ENCODE peak calls at places on chromosomes 13 and 19, in nine cellular contexts. One of them, this sample, is unnamed.
A peak's percentile ranks its signal among the peaks of the same experiment; 100 is the strongest.

GRCh38 chr13:31638577-31638976 is 100.7 kb upstream of the RXFP2 start:
- DNase-seq in Calu3: no peak
- DNase-seq in adrenal gland: no peak
- DNase-seq in NCI-H146: no peak
- DNase-seq in B cell: no peak
- DNase-seq in progenitor cell of endocrine pancreas: no peak
- DNase-seq in lower lobe of right lung: no peak
- DNase-seq in stimulated activated CD4-positive, alpha-beta T cell treated with anti-CD3 and anti-CD28 coated beads, TNF-alpha, amount 100 ng/mL, for 1 hour: no peak
- DNase-seq in epithelial cell of esophagus: peak; percentile 44
- DNase-seq in this sample: no peak

GRCh38 chr13:26976336-26976735 is 195.3 kb downstream of the USP12 start:
- DNase-seq in B cell: no peak
- DNase-seq in progenitor cell of endocrine pancreas: no peak
- DNase-seq in NCI-H146: no peak
- DNase-seq in adrenal gland: no peak
- DNase-seq in epithelial cell of esophagus: no peak
- DNase-seq in Calu3: no peak
- DNase-seq in stimulated activated CD4-positive, alpha-beta T cell treated with anti-CD3 and anti-CD28 coated beads, TNF-alpha, amount 100 ng/mL, for 1 hour: no peak
- DNase-seq in lower lobe of right lung: no peak
- DNase-seq in this sample: no peak

GRCh38 chr19:5820785-5821184 is 15.9 kb downstream of the NRTN start:
- DNase-seq in adrenal gland: no peak
- DNase-seq in stimulated activated CD4-positive, alpha-beta T cell treated with anti-CD3 and anti-CD28 coated beads, TNF-alpha, amount 100 ng/mL, for 1 hour: no peak
- DNase-seq in lower lobe of right lung: no peak
- DNase-seq in NCI-H146: no peak
- DNase-seq in Calu3: no peak
- DNase-seq in B cell: no peak
- DNase-seq in epithelial cell of esophagus: no peak
- DNase-seq in progenitor cell of endocrine pancreas: no peak
- DNase-seq in this sample: no peak

GRCh38 chr19:16371540-16371986 is 46.9 kb downstream of the KLF2 start:
- DNase-seq in lower lobe of right lung: peak; percentile 88
- DNase-seq in stimulated activated CD4-positive, alpha-beta T cell treated with anti-CD3 and anti-CD28 coated beads, TNF-alpha, amount 100 ng/mL, for 1 hour: peak; percentile 76
- DNase-seq in B cell: peak; percentile 85
- DNase-seq in adrenal gland: peak; percentile 69
- DNase-seq in epithelial cell of esophagus: no peak
- DNase-seq in NCI-H146: peak; percentile 19
- DNase-seq in progenitor cell of endocrine pancreas: no peak
- DNase-seq in Calu3: peak; percentile 53
- DNase-seq in this sample: no peak

GRCh38 chr19:5231857-5232503 is 108.6 kb downstream of the PTPRS start:
- DNase-seq in progenitor cell of endocrine pancreas: no peak
- DNase-seq in adrenal gland: no peak
- DNase-seq in stimulated activated CD4-positive, alpha-beta T cell treated with anti-CD3 and anti-CD28 coated beads, TNF-alpha, amount 100 ng/mL, for 1 hour: no peak
- DNase-seq in Calu3: no peak
- DNase-seq in lower lobe of right lung: no peak
- DNase-seq in epithelial cell of esophagus: no peak
- DNase-seq in NCI-H146: no peak
- DNase-seq in B cell: no peak
- DNase-seq in this sample: no peak

GRCh38 chr13:106230450-106230849 is 305.0 kb downstream of the EFNB2 start:
- DNase-seq in adrenal gland: no peak
- DNase-seq in B cell: no peak
- DNase-seq in progenitor cell of endocrine pancreas: no peak
- DNase-seq in stimulated activated CD4-positive, alpha-beta T cell treated with anti-CD3 and anti-CD28 coated beads, TNF-alpha, amount 100 ng/mL, for 1 hour: no peak
- DNase-seq in epithelial cell of esophagus: peak; percentile 82
- DNase-seq in NCI-H146: no peak
- DNase-seq in lower lobe of right lung: no peak
- DNase-seq in Calu3: no peak
- DNase-seq in this sample: no peak

GRCh38 chr13:46496086-46496485 is 56.9 kb upstream of the LRCH1 start:
- DNase-seq in Calu3: no peak
- DNase-seq in NCI-H146: no peak
- DNase-seq in B cell: no peak
- DNase-seq in lower lobe of right lung: no peak
- DNase-seq in progenitor cell of endocrine pancreas: no peak
- DNase-seq in epithelial cell of esophagus: no peak
- DNase-seq in adrenal gland: no peak
- DNase-seq in stimulated activated CD4-positive, alpha-beta T cell treated with anti-CD3 and anti-CD28 coated beads, TNF-alpha, amount 100 ng/mL, for 1 hour: no peak
- DNase-seq in this sample: no peak

GRCh38 chr19:56765107-56765506 is 75.4 kb downstream of the PEG3 start:
- DNase-seq in Calu3: no peak
- DNase-seq in stimulated activated CD4-positive, alpha-beta T cell treated with anti-CD3 and anti-CD28 coated beads, TNF-alpha, amount 100 ng/mL, for 1 hour: no peak
- DNase-seq in adrenal gland: peak; percentile 87
- DNase-seq in epithelial cell of esophagus: peak; percentile 17
- DNase-seq in NCI-H146: no peak
- DNase-seq in lower lobe of right lung: peak; percentile 50
- DNase-seq in B cell: peak; percentile 54
- DNase-seq in progenitor cell of endocrine pancreas: no peak
- DNase-seq in this sample: peak; percentile 93

GRCh38 chr13:23674795-23675640 is 104.8 kb downstream of the TNFRSF19 start:
- DNase-seq in Calu3: no peak
- DNase-seq in epithelial cell of esophagus: peak; percentile 96
- DNase-seq in lower lobe of right lung: no peak
- DNase-seq in stimulated activated CD4-positive, alpha-beta T cell treated with anti-CD3 and anti-CD28 coated beads, TNF-alpha, amount 100 ng/mL, for 1 hour: no peak
- DNase-seq in adrenal gland: no peak
- DNase-seq in B cell: no peak
- DNase-seq in progenitor cell of endocrine pancreas: no peak
- DNase-seq in NCI-H146: no peak
- DNase-seq in this sample: no peak

GRCh38 chr13:40026741-40027140 is 371.3 kb downstream of the COG6 start:
- DNase-seq in progenitor cell of endocrine pancreas: no peak
- DNase-seq in epithelial cell of esophagus: no peak
- DNase-seq in Calu3: no peak
- DNase-seq in NCI-H146: no peak
- DNase-seq in B cell: no peak
- DNase-seq in lower lobe of right lung: no peak
- DNase-seq in stimulated activated CD4-positive, alpha-beta T cell treated with anti-CD3 and anti-CD28 coated beads, TNF-alpha, amount 100 ng/mL, for 1 hour: no peak
- DNase-seq in adrenal gland: no peak
- DNase-seq in this sample: no peak

GRCh38 chr19:15260939-15261338 is 28.7 kb upstream of the EPHX3 start:
- DNase-seq in B cell: no peak
- DNase-seq in epithelial cell of esophagus: no peak
- DNase-seq in stimulated activated CD4-positive, alpha-beta T cell treated with anti-CD3 and anti-CD28 coated beads, TNF-alpha, amount 100 ng/mL, for 1 hour: no peak
- DNase-seq in NCI-H146: no peak
- DNase-seq in lower lobe of right lung: no peak
- DNase-seq in adrenal gland: no peak
- DNase-seq in progenitor cell of endocrine pancreas: no peak
- DNase-seq in Calu3: no peak
- DNase-seq in this sample: peak; percentile 69

GRCh38 chr13:34867590-34867989 is 74.5 kb upstream of the NBEA start:
- DNase-seq in epithelial cell of esophagus: peak; percentile 15
- DNase-seq in lower lobe of right lung: no peak
- DNase-seq in adrenal gland: no peak
- DNase-seq in B cell: no peak
- DNase-seq in stimulated activated CD4-positive, alpha-beta T cell treated with anti-CD3 and anti-CD28 coated beads, TNF-alpha, amount 100 ng/mL, for 1 hour: no peak
- DNase-seq in NCI-H146: no peak
- DNase-seq in progenitor cell of endocrine pancreas: no peak
- DNase-seq in Calu3: no peak
- DNase-seq in this sample: no peak

GRCh38 chr13:46101002-46101401 is 3.8 kb downstream of the CPB2 start:
- DNase-seq in lower lobe of right lung: no peak
- DNase-seq in B cell: no peak
- DNase-seq in adrenal gland: no peak
- DNase-seq in epithelial cell of esophagus: no peak
- DNase-seq in progenitor cell of endocrine pancreas: no peak
- DNase-seq in Calu3: no peak
- DNase-seq in stimulated activated CD4-positive, alpha-beta T cell treated with anti-CD3 and anti-CD28 coated beads, TNF-alpha, amount 100 ng/mL, for 1 hour: no peak
- DNase-seq in NCI-H146: no peak
- DNase-seq in this sample: no peak

GRCh38 chr13:79799466-79799865 is 318.5 kb downstream of the NDFIP2 start:
- DNase-seq in progenitor cell of endocrine pancreas: no peak
- DNase-seq in lower lobe of right lung: no peak
- DNase-seq in NCI-H146: no peak
- DNase-seq in B cell: no peak
- DNase-seq in epithelial cell of esophagus: no peak
- DNase-seq in stimulated activated CD4-positive, alpha-beta T cell treated with anti-CD3 and anti-CD28 coated beads, TNF-alpha, amount 100 ng/mL, for 1 hour: no peak
- DNase-seq in adrenal gland: no peak
- DNase-seq in Calu3: no peak
- DNase-seq in this sample: no peak

GRCh38 chr13:95256086-95256485 is 45.2 kb downstream of the ABCC4 start:
- DNase-seq in adrenal gland: no peak
- DNase-seq in B cell: no peak
- DNase-seq in Calu3: peak; percentile 37
- DNase-seq in epithelial cell of esophagus: peak; percentile 96
- DNase-seq in progenitor cell of endocrine pancreas: no peak
- DNase-seq in stimulated activated CD4-positive, alpha-beta T cell treated with anti-CD3 and anti-CD28 coated beads, TNF-alpha, amount 100 ng/mL, for 1 hour: no peak
- DNase-seq in lower lobe of right lung: no peak
- DNase-seq in NCI-H146: no peak
- DNase-seq in this sample: no peak

GRCh38 chr13:52651880-52652169 is 811 bp upstream of the SUGT1 start:
- DNase-seq in progenitor cell of endocrine pancreas: no peak
- DNase-seq in NCI-H146: no peak
- DNase-seq in Calu3: no peak
- DNase-seq in stimulated activated CD4-positive, alpha-beta T cell treated with anti-CD3 and anti-CD28 coated beads, TNF-alpha, amount 100 ng/mL, for 1 hour: no peak
- DNase-seq in B cell: no peak
- DNase-seq in adrenal gland: no peak
- DNase-seq in lower lobe of right lung: no peak
- DNase-seq in epithelial cell of esophagus: no peak
- DNase-seq in this sample: no peak

GRCh38 chr13:48595330-48596127 is 58.2 kb upstream of the CYSLTR2 start:
- DNase-seq in Calu3: peak; percentile 63
- DNase-seq in lower lobe of right lung: no peak
- DNase-seq in NCI-H146: peak; percentile 29
- DNase-seq in adrenal gland: peak; percentile 88
- DNase-seq in stimulated activated CD4-positive, alpha-beta T cell treated with anti-CD3 and anti-CD28 coated beads, TNF-alpha, amount 100 ng/mL, for 1 hour: peak; percentile 10
- DNase-seq in epithelial cell of esophagus: peak; percentile 81
- DNase-seq in progenitor cell of endocrine pancreas: peak; percentile 13
- DNase-seq in B cell: no peak
- DNase-seq in this sample: peak; percentile 88

This sample was measured in left kidney.